ENCODE peak calls at places on chromosomes 13 and 19, in four cellular contexts. T is SHP77, X is left cardiac atrium, A is NCI-H1694 treated with DMSO at 0.1 percent for 48 hours. R is an unnamed sample.

GRCh38 chr13:23850134-23850533 is 39.1 kb downstream of the MIPEP start:
- DNase-seq in T (no peak), X (no peak), A (no peak), R (no peak)

GRCh38 chr19:23787106-23787505 is 28.4 kb upstream of the ZNF681 start:
- DNase-seq in T (no peak), X (no peak), A (no peak), R (peak)

GRCh38 chr19:23541991-23542390 is 145.0 kb downstream of the ZNF675 start:
- DNase-seq in T (no peak), X (no peak), A (no peak), R (no peak)

GRCh38 chr19:8605514-8605913 is 5.0 kb downstream of the ADAMTS10 start:
- DNase-seq in T (no peak), X (no peak), A (no peak), R (no peak)

GRCh38 chr13:33229446-33230177 is 55.9 kb downstream of the STARD13 start:
- DNase-seq in T (no peak), X (no peak), A (no peak), R (no peak)

GRCh38 chr19:58367698-58368454 is 5.3 kb upstream of the ZNF497 start:
- DNase-seq in T (no peak), X (no peak), A (no peak), R (no peak)

GRCh38 chr13:29137016-29137415 is 316.9 kb downstream of the MTUS2 start:
- DNase-seq in T (no peak), X (no peak), A (no peak), R (no peak)

GRCh38 chr19:964761-965694 is 19.1 kb upstream of the WDR18 start:
- DNase-seq in T (no peak), X (no peak), A (no peak), R (no peak)

GRCh38 chr13:21984156-21984555 is 313.3 kb downstream of the FGF9 start:
- DNase-seq in T (no peak), X (no peak), A (no peak), R (no peak)

GRCh38 chr13:78764665-78765064 is 105.7 kb upstream of the OBI1 start:
- DNase-seq in T (no peak), X (no peak), A (no peak), R (no peak)

GRCh38 chr13:51502206-51502651 is 49.4 kb upstream of the INTS6 start:
- DNase-seq in T (no peak), X (no peak), A (no peak), R (no peak)

GRCh38 chr13:79435549-79435948 is 29.5 kb upstream of the RBM26 start:
- DNase-seq in T (no peak), X (no peak), A (no peak), R (no peak)

GRCh38 chr13:45362939-45363338 is 22.0 kb upstream of the TPT1 start:
- DNase-seq in T (no peak), X (no peak), A (no peak), R (no peak)

GRCh38 chr19:48739835-48740704 is at the start of gene RASIP1:
- DNase-seq in T (peak), X (peak), A (no peak), R (no peak)

GRCh38 chr19:1324792-1325567 is 39.3 kb downstream of the EFNA2 start:
- DNase-seq in T (peak), X (peak), A (peak), R (peak)

GRCh38 chr19:4969772-4970531 is 1.0 kb downstream of the KDM4B start:
- DNase-seq in T (no peak), X (no peak), A (no peak), R (no peak)

GRCh38 chr13:99312493-99312883 is 5.3 kb upstream of the GPR183 start:
- DNase-seq in T (peak), X (peak), A (no peak), R (no peak)

GRCh38 chr13:65913173-65913572 is 1317.0 kb downstream of the PCDH9 start:
- DNase-seq in T (no peak), X (no peak), A (no peak), R (no peak)

GRCh38 chr19:47853003-47853402 is 6.0 kb upstream of the TPRX2 start:
- DNase-seq in T (no peak), X (no peak), A (no peak), R (no peak)

GRCh38 chr19:9793051-9793591 is 24.6 kb upstream of the ZNF846 start:
- DNase-seq in T (no peak), X (peak), A (no peak), R (peak)

GRCh38 chr13:100660761-100661160 is 13.8 kb downstream of the TMTC4 start:
- DNase-seq in T (no peak), X (no peak), A (no peak), R (no peak)

GRCh38 chr19:43624933-43625332 is 5.5 kb upstream of the ZNF428 start:
- DNase-seq in T (no peak), X (peak), A (no peak), R (peak)

GRCh38 chr13:93226623-93227279 is at the start of gene GPC6:
- DNase-seq in T (peak), X (peak), A (peak), R (peak)

GRCh38 chr13:23750383-23751121 is 138.6 kb downstream of the MIPEP start:
- DNase-seq in T (no peak), X (no peak), A (no peak), R (no peak)

GRCh38 chr13:101838305-101838835 is 385.9 kb downstream of the ITGBL1 start:
- DNase-seq in T (no peak), X (no peak), A (no peak), R (no peak)

GRCh38 chr19:47725759-47726401 is 12.7 kb downstream of the EHD2 start:
- DNase-seq in T (no peak), X (no peak), A (no peak), R (no peak)

GRCh38 chr19:11769995-11770394 is 3.2 kb downstream of the ZNF441 start:
- DNase-seq in T (no peak), X (no peak), A (no peak), R (no peak)

GRCh38 chr19:43913383-43913782 is 21.7 kb downstream of the ZNF45 start:
- DNase-seq in T (no peak), X (no peak), A (no peak), R (no peak)

GRCh38 chr19:663682-664117 is 686 bp upstream of the RNF126 start:
- DNase-seq in T (no peak), X (no peak), A (no peak), R (no peak)

GRCh38 chr13:40341501-40341900 is 324.9 kb downstream of the FOXO1 start:
- DNase-seq in T (no peak), X (no peak), A (no peak), R (no peak)

GRCh38 chr19:46717034-46717715 is at the start of gene PRKD2:
- DNase-seq in T (peak), X (peak), A (peak), R (peak)

GRCh38 chr13:69571606-69572323 is 535.9 kb upstream of the ATXN8OS start:
- DNase-seq in T (no peak), X (no peak), A (no peak), R (no peak)

GRCh38 chr13:47291116-47291656 is 394.3 kb upstream of the HTR2A start:
- DNase-seq in T (no peak), X (no peak), A (no peak), R (no peak)

GRCh38 chr19:12913871-12914690 is 5.0 kb downstream of the SYCE2 start:
- DNase-seq in T (peak), X (no peak), A (peak), R (no peak)

GRCh38 chr13:98054301-98054700 is 88.6 kb upstream of the FARP1 start:
- DNase-seq in T (no peak), X (no peak), A (no peak), R (no peak)

GRCh38 chr13:93460005-93460404 is 233.4 kb downstream of the GPC6 start:
- DNase-seq in T (no peak), X (no peak), A (no peak), R (no peak)